ENCODE peak calls at places on chromosomes 5 and 9, in ten cellular contexts. M is HTR-8/SVneo; T is stomach; Z is activated T-cell treated with anti-CD3 and anti-CD28 coated beads for 48 hours; W is GDM1; Y is glutamatergic neuron; H is fibroblast of the aortic adventitia; X is dorsolateral prefrontal cortex; L is activated naive CD4-positive, alpha-beta T cell treated with anti-CD3 and anti-CD28 coated beads for 36 hours; O is Caco-2. C is an unnamed sample.
A peak's percentile ranks its signal among the peaks of the same experiment; 100 is the strongest.

GRCh38 chr5:8135742-8136141 is 266.8 kb downstream of the MTRR start:
- DNase-seq in H (no peak), W (no peak), Z (no peak), T (no peak), O (no peak), X (no peak), M (no peak), L (no peak), Y (no peak), C (no peak)

GRCh38 chr5:141713616-141714309 is 31.7 kb upstream of the ARAP3 start:
- DNase-seq in W (no peak), Z (no peak), L (no peak), H (peak; percentile 33), T (no peak), X (no peak), Y (no peak), O (peak; percentile 74), M (no peak), C (no peak)

GRCh38 chr5:176319827-176320554 is 41.6 kb downstream of the KIAA1191 start:
- DNase-seq in H (peak; percentile 25), T (no peak), L (no peak), Y (no peak), O (no peak), M (no peak), Z (no peak), W (no peak), X (no peak), C (no peak)

GRCh38 chr5:66701244-66701643 is 105.1 kb downstream of the MAST4 start:
- DNase-seq in T (no peak), X (no peak), W (no peak), Y (no peak), L (no peak), O (no peak), M (no peak), H (no peak), Z (no peak), C (no peak)

GRCh38 chr5:148482697-148483462 is 99.1 kb downstream of the FBXO38 start:
- DNase-seq in H (peak; percentile 59), T (peak; percentile 58), Z (peak; percentile 47), L (peak; percentile 82), W (peak; percentile 23), Y (peak; percentile 79), X (no peak), M (peak; percentile 13), O (peak; percentile 58), C (peak; percentile 48)

GRCh38 chr5:101897914-101898313 is 398.2 kb downstream of the SLCO4C1 start:
- DNase-seq in H (no peak), L (no peak), Y (peak; percentile 64), T (no peak), O (no peak), W (no peak), X (no peak), M (no peak), Z (no peak), C (no peak)

GRCh38 chr9:135811796-135812195 is 95.5 kb downstream of the CAMSAP1 start:
- DNase-seq in T (no peak), M (no peak), Y (no peak), X (peak; percentile 40), O (no peak), W (no peak), L (no peak), Z (no peak), H (no peak), C (no peak)

GRCh38 chr5:143017992-143018391 is 247.8 kb downstream of the ARHGAP26 start:
- DNase-seq in L (no peak), H (no peak), O (no peak), X (no peak), T (no peak), M (no peak), Z (no peak), Y (no peak), W (no peak), C (no peak)

GRCh38 chr5:81428446-81428845 is 34.5 kb upstream of the ACOT12 start:
- DNase-seq in W (no peak), O (no peak), Z (no peak), M (no peak), L (no peak), Y (no peak), H (peak; percentile 35), T (no peak), X (no peak), C (no peak)

GRCh38 chr5:10631597-10631996 is 67.7 kb downstream of the ANKRD33B start:
- DNase-seq in X (no peak), T (no peak), M (no peak), Z (no peak), H (no peak), Y (no peak), L (no peak), O (no peak), W (no peak), C (no peak)

GRCh38 chr5:102421647-102422046 is 77.2 kb downstream of the SLCO6A1 start:
- DNase-seq in W (no peak), Y (no peak), M (no peak), H (no peak), O (peak; percentile 28), T (no peak), L (no peak), X (no peak), Z (no peak), C (no peak)

GRCh38 chr5:181217805-181218065 is 5.3 kb upstream of the TRIM41 start:
- DNase-seq in L (peak; percentile 58), Y (no peak), T (no peak), H (no peak), O (peak; percentile 58), Z (no peak), M (no peak), W (no peak), X (no peak), C (no peak)

GRCh38 chr5:122091942-122092600 is 14.0 kb upstream of the LOX start:
- DNase-seq in W (no peak), M (no peak), Y (no peak), T (no peak), H (peak; percentile 79), Z (no peak), X (no peak), L (no peak), O (peak; percentile 18), C (no peak)

GRCh38 chr9:14309403-14309802 is 4.5 kb downstream of the NFIB start:
- DNase-seq in L (no peak), O (no peak), Y (no peak), W (no peak), Z (no peak), T (no peak), X (no peak), M (no peak), H (peak; percentile 85), C (no peak)

GRCh38 chr5:140073296-140073695 is 30.2 kb upstream of the NRG2 start:
- DNase-seq in W (no peak), Y (no peak), H (peak; percentile 57), O (no peak), L (no peak), M (peak; percentile 12), X (no peak), T (no peak), Z (no peak), C (no peak)

GRCh38 chr9:127963359-127964064 is 17.3 kb downstream of the EEIG1 start:
- DNase-seq in L (peak; percentile 72), Z (no peak), H (no peak), T (no peak), Y (no peak), M (no peak), O (no peak), X (no peak), W (no peak), C (no peak)

GRCh38 chr5:9861664-9862256 is 231.6 kb upstream of the TAS2R1 start:
- DNase-seq in O (no peak), Z (no peak), W (no peak), Y (no peak), H (no peak), M (no peak), T (no peak), L (no peak), X (no peak), C (no peak)